ENCODE peak calls at places on chromosome X, in four cellular contexts. V, C, W and K are unnamed samples.

GRCh38 chrX:115337735-115338134 is 48.2 kb downstream of the LUZP4 start:
- DNase-seq in V (no peak), C (no peak), W (no peak), K (no peak)

GRCh38 chrX:10235851-10236250 is 79.1 kb downstream of the CLCN4 start:
- DNase-seq in V (no peak), C (no peak), W (no peak), K (peak)

GRCh38 chrX:72169008-72169728 is 12.4 kb upstream of the PIN4 start:
- DNase-seq in V (no peak), C (no peak), W (no peak), K (no peak)

GRCh38 chrX:20173856-20174255 is 32.2 kb upstream of the EIF1AX start:
- DNase-seq in V (no peak), C (no peak), W (no peak), K (no peak)

GRCh38 chrX:97065973-97066372 is 182.3 kb downstream of the RPA4 start:
- DNase-seq in V (no peak), C (no peak), W (no peak), K (no peak)

GRCh38 chrX:39519213-39519544 is 578.6 kb downstream of the BCOR start:
- DNase-seq in V (no peak), C (no peak), W (no peak), K (no peak)

GRCh38 chrX:140762061-140762460 is 52.5 kb downstream of the LINC00632 start:
- DNase-seq in V (peak), C (no peak), W (peak), K (peak)

GRCh38 chrX:130523460-130524394 is 121.9 kb downstream of the RBMX2 start:
- DNase-seq in V (peak), C (no peak), W (peak), K (no peak)

GRCh38 chrX:92232182-92232581 is 453.0 kb downstream of the PCDH11X start:
- DNase-seq in V (no peak), C (no peak), W (no peak), K (peak)

GRCh38 chrX:130111220-130111934 is 1.1 kb upstream of the ELF4 start:
- DNase-seq in V (no peak), C (no peak), W (peak), K (no peak)

GRCh38 chrX:133958997-133959688 is 26.3 kb downstream of the GPC3 start:
- DNase-seq in V (no peak), C (no peak), W (no peak), K (no peak)

GRCh38 chrX:39335447-39336235 is 534.4 kb downstream of the MID1IP1 start:
- DNase-seq in V (no peak), C (no peak), W (no peak), K (no peak)

GRCh38 chrX:125205084-125205917 is 114.4 kb upstream of the TEX13C start:
- DNase-seq in V (peak), C (no peak), W (peak), K (no peak)

GRCh38 chrX:135973025-135973547 is 702 bp downstream of the MMGT1 start:
- DNase-seq in V (peak), C (no peak), W (no peak), K (no peak)

GRCh38 chrX:106698693-106699092 is 27.8 kb upstream of the RNF128 start:
- DNase-seq in V (no peak), C (no peak), W (no peak), K (no peak)

GRCh38 chrX:110866421-110866820 is 70.8 kb upstream of the CHRDL1 start:
- DNase-seq in V (no peak), C (no peak), W (no peak), K (no peak)
- TF ChIP-seq ATF2 in V (no peak), C (no peak), W (no peak), K (no peak)

GRCh38 chrX:107739541-107739940 is 36.0 kb downstream of the TSC22D3 start:
- DNase-seq in V (no peak), C (no peak), W (no peak), K (no peak)

GRCh38 chrX:107743995-107744394 is 31.6 kb downstream of the TSC22D3 start:
- DNase-seq in V (no peak), C (no peak), W (no peak), K (no peak)

GRCh38 chrX:107744868-107745267 is 30.7 kb downstream of the TSC22D3 start:
- DNase-seq in V (no peak), C (no peak), W (no peak), K (no peak)

GRCh38 chrX:107741318-107741813 is 34.2 kb downstream of the TSC22D3 start:
- DNase-seq in V (no peak), C (no peak), W (no peak), K (no peak)

GRCh38 chrX:107742754-107743191 is 32.8 kb downstream of the TSC22D3 start:
- DNase-seq in V (no peak), C (no peak), W (no peak), K (no peak)
- TF ChIP-seq TAF1 in V (no peak), C (no peak), W (no peak), K (no peak)

GRCh38 chrX:138908577-138908976 is 197.1 kb upstream of the FGF13 start:
- DNase-seq in V (no peak), C (no peak), W (no peak), K (no peak)
- TF ChIP-seq ATF2 in V (no peak), C (no peak), W (no peak), K (no peak)

GRCh38 chrX:107715331-107716044 is 60.1 kb downstream of the TSC22D3 start:
- DNase-seq in V (no peak), C (no peak), W (no peak), K (no peak)

GRCh38 chrX:107716045-107716684 is 59.4 kb downstream of the TSC22D3 start:
- DNase-seq in V (no peak), C (no peak), W (no peak), K (no peak)

GRCh38 chrX:107716816-107717700 is 58.5 kb downstream of the TSC22D3 start:
- DNase-seq in V (no peak), C (peak), W (peak), K (no peak)

GRCh38 chrX:107721318-107721717 is 54.3 kb downstream of the TSC22D3 start:
- DNase-seq in V (no peak), C (no peak), W (no peak), K (no peak)

DNA sequence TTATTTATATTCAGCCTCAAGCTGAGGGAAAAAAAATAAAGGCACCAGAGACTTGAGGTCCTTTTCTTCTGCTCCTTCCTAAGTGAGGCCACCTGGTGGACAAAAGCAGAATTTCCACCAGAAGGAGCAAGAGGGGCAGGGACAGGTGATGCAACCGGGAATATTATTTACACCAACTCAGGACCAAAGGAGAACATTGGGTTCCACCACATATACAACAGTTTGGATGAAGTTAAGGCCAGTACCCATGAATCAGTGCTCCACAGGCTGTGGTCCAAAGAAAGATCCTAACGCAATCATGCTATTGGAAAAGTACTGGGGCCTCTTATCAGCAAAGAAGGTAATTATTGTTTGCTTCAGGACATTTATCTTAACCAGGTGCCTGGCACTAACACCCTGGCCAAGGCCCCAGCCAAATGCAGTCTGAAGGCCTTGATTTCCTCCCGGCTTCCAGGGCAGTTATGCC is 57.4 kb downstream of the TSC22D3 start:
- DNase-seq in V (peak), C (no peak), W (peak), K (peak)
- TF ChIP-seq TAF1 in V (no peak), C (no peak), W (no peak), K (no peak)

GRCh38 chrX:11319689-11320302 is 26.6 kb downstream of the AMELX start:
- DNase-seq in V (no peak), C (no peak), W (no peak), K (no peak)

DNA sequence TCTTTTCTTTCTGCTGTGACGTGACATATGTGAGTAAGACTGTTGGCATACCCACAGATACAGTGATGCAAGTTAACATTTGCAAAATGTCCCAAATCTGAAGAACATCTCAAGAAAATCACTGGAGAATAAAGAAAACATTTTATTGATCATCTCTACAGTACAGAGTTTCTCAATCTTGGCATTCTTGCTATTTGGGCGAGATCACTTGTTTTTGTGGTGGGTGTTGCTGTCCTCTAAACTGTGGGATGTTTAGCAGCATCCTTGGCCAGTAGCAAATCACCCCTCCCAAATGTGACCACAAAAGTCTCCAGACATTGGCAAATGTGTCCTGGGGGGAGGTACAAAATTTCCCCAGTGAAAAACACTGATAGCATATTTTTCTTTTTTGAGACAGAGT is 28.8 kb downstream of the AMELX start:
- DNase-seq in V (no peak), C (no peak), W (no peak), K (no peak)
- TF ChIP-seq ATF2 in V (no peak), C (no peak), W (no peak), K (no peak)

DNA sequence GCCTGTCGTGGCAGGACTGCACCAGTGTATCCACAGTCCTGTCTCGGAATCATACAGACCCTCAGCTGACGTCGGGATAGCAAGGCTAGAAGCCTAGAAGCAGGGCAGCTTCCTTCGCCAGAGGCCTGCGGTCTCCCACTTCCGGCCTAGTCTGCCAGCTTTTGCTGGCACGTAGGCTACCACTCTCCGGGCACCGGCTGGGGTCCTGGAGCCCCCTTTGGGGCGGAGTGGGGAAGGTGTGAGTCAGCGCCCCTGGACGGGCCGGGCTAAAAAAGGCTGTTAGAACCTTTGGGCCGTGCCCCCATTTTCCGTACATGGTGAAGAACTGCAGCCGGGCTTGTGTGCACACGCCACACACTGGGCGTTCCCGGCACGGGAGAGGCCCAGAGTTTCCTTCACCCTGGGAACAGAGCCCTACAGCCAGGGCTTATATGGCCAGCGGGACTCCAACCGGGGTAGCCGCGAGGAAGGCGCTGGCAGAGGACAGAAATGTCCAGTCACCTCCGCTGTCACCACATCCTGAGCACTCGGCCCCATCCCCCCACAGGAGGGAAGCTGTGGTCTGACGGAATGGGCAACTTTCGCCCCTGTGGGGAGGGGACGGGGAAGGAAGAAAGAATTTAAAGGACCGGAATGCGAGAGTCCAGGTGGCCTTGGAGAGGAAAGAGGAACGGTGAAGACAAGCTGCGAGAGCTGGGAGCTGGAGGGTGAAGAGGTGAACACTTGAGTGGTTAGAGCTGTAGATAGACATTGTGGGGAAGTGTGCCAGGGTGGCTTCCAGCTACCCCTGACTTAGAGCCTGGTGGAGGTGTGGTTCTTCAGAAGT is 4.6 kb downstream of the MAGIX start:
- DNase-seq in V (peak), C (peak), W (peak), K (no peak)
- TF ChIP-seq TAF1 in V (peak), C (no peak), W (no peak), K (no peak)